ENCODE peak calls at places on chromosomes 7 and 10, in six cellular contexts. W is MM.1S; D is CD8-positive, alpha-beta T cell; A is PC-9; L is WTC11; V is neural crest cell. U is an unnamed sample.

GRCh38 chr7:16594061-16594460 is 51.5 kb downstream of the ANKMY2 start:
- DNase-seq in W (no peak), D (no peak), A (no peak), L (no peak), V (no peak), U (no peak)

GRCh38 chr7:155344270-155344617 is 46.6 kb downstream of the INSIG1 start:
- DNase-seq in W (no peak), D (no peak), A (no peak), L (no peak), V (no peak), U (no peak)

GRCh38 chr7:101238226-101239182 is 902 bp upstream of the CLDN15 start:
- DNase-seq in W (no peak), D (no peak), A (no peak), L (no peak), V (no peak), U (peak; percentile 36)

GRCh38 chr10:101777857-101778145 is 1.9 kb upstream of the FGF8 start:
- DNase-seq in W (no peak), D (no peak), A (no peak), L (no peak), V (no peak), U (no peak)

GRCh38 chr10:44510716-44511115 is 125.8 kb upstream of the CXCL12 start:
- DNase-seq in W (no peak), D (no peak), A (no peak), L (no peak), V (no peak), U (no peak)

GRCh38 chr10:132326925-132327324 is 5.1 kb upstream of the LRRC27 start:
- DNase-seq in W (no peak), D (no peak), A (no peak), L (no peak), V (no peak), U (no peak)

GRCh38 chr10:77863446-77863845 is 63.1 kb downstream of the DLG5 start:
- DNase-seq in W (no peak), D (no peak), A (no peak), L (no peak), V (no peak), U (no peak)

GRCh38 chr10:24299587-24300258 is 90.8 kb downstream of the KIAA1217 start:
- DNase-seq in W (no peak), D (no peak), A (peak; percentile 6), L (no peak), V (no peak), U (no peak)

GRCh38 chr10:71657604-71658348 is 61.8 kb downstream of the C10orf105 start:
- DNase-seq in W (no peak), D (no peak), A (no peak), L (peak; percentile 50), V (no peak), U (no peak)

GRCh38 chr7:140923358-140924006 is 1.2 kb downstream of the BRAF start:
- DNase-seq in W (no peak), D (no peak), A (peak; percentile 17), L (no peak), V (no peak), U (no peak)

GRCh38 chr10:79146611-79147130 is 77.9 kb downstream of the ZMIZ1 start:
- DNase-seq in W (no peak), D (no peak), A (no peak), L (no peak), V (no peak), U (no peak)

GRCh38 chr7:153954477-153954876 is 97.7 kb upstream of the DPP6 start:
- DNase-seq in W (no peak), D (no peak), A (no peak), L (no peak), V (no peak), U (no peak)

GRCh38 chr7:1458676-1459511 is at the start of gene MICALL2:
- DNase-seq in W (no peak), D (no peak), A (peak; percentile 91), L (no peak), V (no peak), U (no peak)

GRCh38 chr10:132535065-132535651 is 2.4 kb upstream of the INPP5A start:
- DNase-seq in W (no peak), D (no peak), A (no peak), L (peak; percentile 7), V (no peak), U (no peak)

GRCh38 chr7:2012981-2013380 is 219.8 kb downstream of the MAD1L1 start:
- DNase-seq in W (no peak), D (no peak), A (no peak), L (no peak), V (no peak), U (no peak)

GRCh38 chr7:42192851-42193456 is 44.1 kb downstream of the GLI3 start:
- DNase-seq in W (no peak), D (no peak), A (no peak), L (no peak), V (no peak), U (no peak)

GRCh38 chr7:27096756-27097514 is 1.1 kb upstream of the HOXA1 start:
- DNase-seq in W (no peak), D (no peak), A (no peak), L (no peak), V (no peak), U (no peak)

GRCh38 chr10:71213127-71213616 is 802 bp downstream of the UNC5B start:
- DNase-seq in W (peak; percentile 71), D (peak; percentile 24), A (peak; percentile 63), L (peak; percentile 55), V (no peak), U (no peak)

GRCh38 chr7:4849390-4849789 is 12.4 kb downstream of the PAPOLB start:
- DNase-seq in W (peak; percentile 33), D (no peak), A (peak; percentile 17), L (peak; percentile 52), V (peak; percentile 14), U (no peak)

GRCh38 chr7:147708871-147709270 is 881.7 kb upstream of the C7orf33 start:
- DNase-seq in W (no peak), D (no peak), A (no peak), L (no peak), V (no peak), U (no peak)

GRCh38 chr7:94276046-94276445 is 118.6 kb upstream of the COL1A2 start:
- DNase-seq in W (no peak), D (no peak), A (no peak), L (no peak), V (no peak), U (no peak)

GRCh38 chr7:94272821-94273583 is 121.7 kb upstream of the COL1A2 start:
- DNase-seq in W (no peak), D (no peak), A (no peak), L (no peak), V (no peak), U (no peak)

GRCh38 chr7:94274828-94275227 is 119.9 kb upstream of the COL1A2 start:
- DNase-seq in W (no peak), D (no peak), A (no peak), L (no peak), V (no peak), U (no peak)

GRCh38 chr7:94277236-94277635 is 117.5 kb upstream of the COL1A2 start:
- DNase-seq in W (no peak), D (no peak), A (no peak), L (no peak), V (no peak), U (no peak)

GRCh38 chr7:94276797-94277196 is 117.9 kb upstream of the COL1A2 start:
- DNase-seq in W (peak; percentile 39), D (no peak), A (peak; percentile 12), L (no peak), V (no peak), U (no peak)
- TF ChIP-seq CTCF in W (peak; percentile 45), D (no peak), A (peak; percentile 49), L (no peak), V (peak; percentile 43), U (no peak)

GRCh38 chr7:127066974-127067373 is 185.8 kb downstream of the GRM8 start:
- DNase-seq in W (peak; percentile 43), D (no peak), A (no peak), L (peak; percentile 36), V (no peak), U (no peak)
- TF ChIP-seq CTCF in W (peak; percentile 33), D (no peak), A (no peak), L (peak; percentile 24), V (peak; percentile 29), U (peak; percentile 52)

DNA sequence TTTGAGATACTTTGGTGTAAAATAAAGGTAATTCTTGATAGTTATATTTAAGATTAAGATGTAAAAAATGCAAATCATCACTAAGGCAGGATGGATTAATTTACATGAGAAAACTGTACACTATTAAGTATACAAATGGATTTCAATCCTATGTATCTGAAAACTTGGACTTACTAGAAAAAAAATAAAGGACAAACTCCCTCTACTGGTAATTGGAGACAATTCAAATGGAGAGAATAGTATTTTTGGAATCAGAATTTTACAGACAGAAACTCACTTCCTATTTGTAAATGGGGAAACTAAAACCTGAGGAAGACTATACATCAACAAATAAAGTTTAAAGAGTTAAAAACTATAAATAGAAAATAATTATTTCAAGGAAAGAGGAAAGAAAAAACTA is 62.6 kb downstream of the CUL2 start:
- DNase-seq in W (peak; percentile 24), D (no peak), A (no peak), L (no peak), V (no peak), U (no peak)
- TF ChIP-seq CTCF in W (peak; percentile 25), D (no peak), A (peak; percentile 63), L (no peak), V (peak; percentile 73), U (peak; percentile 64)

DNA sequence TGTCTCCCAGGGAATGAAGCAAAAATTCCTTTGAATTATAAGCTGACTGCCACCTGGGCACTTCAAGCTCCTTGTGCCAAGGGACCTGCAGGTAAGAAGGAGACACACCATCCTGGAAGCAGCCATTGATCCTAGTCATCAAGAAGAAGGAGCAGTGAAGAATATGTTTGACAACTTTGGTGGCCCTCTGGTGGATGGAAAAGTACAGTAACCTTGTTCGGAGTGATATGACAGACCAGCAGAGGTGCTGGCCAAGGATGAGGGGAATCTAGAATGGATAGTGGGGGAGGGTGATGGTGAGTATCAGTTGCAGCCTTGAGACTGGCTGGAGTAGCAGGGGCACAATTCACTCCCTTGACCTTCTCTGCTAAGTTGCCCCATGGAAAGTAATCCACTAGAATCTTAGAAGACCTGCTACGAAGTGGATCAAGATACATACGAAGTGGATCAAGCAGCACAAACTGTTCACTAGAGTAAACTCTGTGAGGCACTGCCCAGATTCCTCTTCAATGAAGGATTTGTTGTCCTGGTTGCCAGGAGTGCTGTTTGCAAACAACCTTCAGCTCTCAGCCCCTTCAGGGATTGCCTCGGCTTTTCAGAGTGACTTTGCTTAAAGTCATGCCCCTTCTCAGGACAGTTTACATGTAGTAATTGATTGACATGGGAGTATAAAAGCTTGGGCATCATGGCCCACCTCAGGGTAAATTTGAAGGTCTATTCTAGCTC is 44.8 kb upstream of the ORC5 start:
- DNase-seq in W (no peak), D (no peak), A (no peak), L (no peak), V (no peak), U (no peak)
- TF ChIP-seq CTCF in W (peak; percentile 15), D (no peak), A (peak; percentile 33), L (no peak), V (no peak), U (peak; percentile 12)

GRCh38 chr7:84194484-84195260 is at the start of gene SEMA3A:
- DNase-seq in W (peak; percentile 15), D (peak; percentile 25), A (peak; percentile 50), L (peak; percentile 20), V (peak; percentile 19), U (no peak)
- TF ChIP-seq CTCF in W (no peak), D (no peak), A (peak; percentile 22), L (no peak), V (no peak), U (no peak)